ENCODE peak calls at places on chromosomes 2 and 18, in ten cellular contexts. A is T-cell; B is Caki2; U is NCI-H1930; Q is right lobe of liver; G is activated CD4-positive, CD25-positive, alpha-beta regulatory T cell treated with anti-CD3 and anti-CD28 coated beads, Interleukin-2, amount 50 U/mL, for 72 hours; I is iPS DF 19.7; V is SK-MEL-5; E is EL; C is NCI-H748 treated with DMSO at 0.1 percent for 48 hours. W is an unnamed sample.

GRCh38 chr2:182814804-182815203 is 51.6 kb downstream of the FRZB start:
- DNase-seq in B (no peak), G (no peak), E (no peak), V (no peak), U (no peak), Q (no peak), I (no peak), A (no peak), C (no peak), W (no peak)

GRCh38 chr18:6785001-6785400 is 55.5 kb downstream of the ARHGAP28 start:
- DNase-seq in Q (no peak), B (no peak), I (no peak), E (peak; percentile 27), A (no peak), U (no peak), V (no peak), C (no peak), G (no peak), W (no peak)

GRCh38 chr2:194301946-194302345 is 1355.1 kb upstream of the SLC39A10 start:
- DNase-seq in B (no peak), I (no peak), A (no peak), Q (no peak), U (no peak), C (peak; percentile 47), E (no peak), G (no peak), V (no peak), W (no peak)

GRCh38 chr2:11738589-11739436 is 7.6 kb upstream of the LPIN1 start:
- DNase-seq in I (no peak), U (no peak), E (peak; percentile 91), Q (peak; percentile 86), G (no peak), V (peak; percentile 84), B (peak; percentile 56), A (peak; percentile 11), C (no peak), W (no peak)

GRCh38 chr2:196639180-196640030 is at the start of gene CCDC150:
- DNase-seq in A (peak; percentile 94), U (peak; percentile 91), Q (peak; percentile 97), V (peak; percentile 93), I (peak; percentile 84), E (peak; percentile 94), G (peak; percentile 91), B (peak; percentile 94), C (peak; percentile 95), W (peak; percentile 87)

GRCh38 chr18:36628435-36629094 is 200.2 kb downstream of the TPGS2 start:
- DNase-seq in G (no peak), I (no peak), V (peak; percentile 7), Q (no peak), C (no peak), B (no peak), E (peak; percentile 73), U (no peak), A (no peak), W (no peak)

GRCh38 chr18:11665587-11665986 is 23.5 kb upstream of the GNAL start:
- DNase-seq in E (no peak), C (no peak), B (no peak), U (no peak), Q (no peak), I (no peak), G (no peak), V (no peak), A (no peak), W (no peak)

GRCh38 chr18:13681701-13682100 is 44.7 kb downstream of the FAM210A start:
- DNase-seq in U (no peak), Q (no peak), A (no peak), V (peak; percentile 83), E (no peak), B (no peak), G (no peak), I (no peak), C (no peak), W (no peak)

GRCh38 chr2:157901325-157901724 is 25.2 kb upstream of the ACVR1 start:
- DNase-seq in B (no peak), V (peak; percentile 34), C (no peak), I (no peak), E (no peak), A (no peak), G (no peak), Q (no peak), U (no peak), W (no peak)

GRCh38 chr2:20523798-20524197 is 76.9 kb downstream of the RHOB start:
- DNase-seq in B (no peak), Q (no peak), V (no peak), I (no peak), G (no peak), E (no peak), A (no peak), C (no peak), U (no peak), W (no peak)

GRCh38 chr2:234254783-234255521 is 204.4 kb downstream of the SPP2 start:
- DNase-seq in A (no peak), G (no peak), U (no peak), C (no peak), E (no peak), Q (no peak), V (no peak), I (no peak), B (peak; percentile 56), W (no peak)

GRCh38 chr2:8378016-8378810 is 303.6 kb upstream of the ID2 start:
- DNase-seq in A (no peak), V (no peak), B (no peak), C (no peak), U (no peak), Q (no peak), E (no peak), G (no peak), I (no peak), W (no peak)

GRCh38 chr2:715038-715437 is 37.8 kb upstream of the TMEM18 start:
- DNase-seq in B (no peak), I (no peak), V (no peak), C (no peak), G (no peak), E (no peak), A (no peak), U (no peak), Q (no peak), W (no peak)

GRCh38 chr2:182854405-182855105 is 11.9 kb downstream of the FRZB start:
- DNase-seq in G (no peak), U (no peak), C (no peak), I (no peak), B (no peak), E (peak; percentile 45), V (no peak), Q (no peak), A (no peak), W (no peak)

GRCh38 chr2:218252509-218253247 is 8.1 kb upstream of the GPBAR1 start:
- DNase-seq in B (no peak), V (no peak), U (no peak), E (no peak), Q (no peak), C (no peak), A (no peak), I (no peak), G (no peak), W (no peak)

GRCh38 chr18:35577045-35577848 is 4.3 kb upstream of the GALNT1 start:
- DNase-seq in E (no peak), G (no peak), I (no peak), A (no peak), V (no peak), U (no peak), B (peak; percentile 91), C (no peak), Q (no peak), W (no peak)

GRCh38 chr2:70981421-70981820 is 3.0 kb downstream of the ANKRD53 start:
- DNase-seq in G (no peak), C (no peak), A (no peak), Q (no peak), B (no peak), V (no peak), I (no peak), E (no peak), U (no peak), W (no peak)

GRCh38 chr2:156826342-156826933 is 390.3 kb downstream of the GPD2 start:
- DNase-seq in B (no peak), I (no peak), G (no peak), U (no peak), A (no peak), V (no peak), C (no peak), Q (no peak), E (peak; percentile 68), W (no peak)

GRCh38 chr18:27143580-27144287 is 41.4 kb downstream of the CHST9 start:
- DNase-seq in I (no peak), V (no peak), U (no peak), G (no peak), C (no peak), Q (peak; percentile 88), B (no peak), E (no peak), A (no peak), W (no peak)

GRCh38 chr2:3581367-3582262 is 6.6 kb downstream of the RPS7 start:
- DNase-seq in Q (no peak), B (no peak), E (no peak), C (no peak), V (no peak), A (no peak), U (no peak), I (no peak), G (no peak), W (no peak)

GRCh38 chr2:96163768-96164429 is 18.7 kb upstream of the DUSP2 start:
- DNase-seq in V (no peak), I (no peak), E (no peak), G (peak; percentile 62), C (no peak), B (no peak), U (no peak), Q (no peak), A (peak; percentile 68), W (peak; percentile 74)

GRCh38 chr2:7691961-7692656 is 774.9 kb downstream of the RNF144A start:
- DNase-seq in A (no peak), C (no peak), E (peak; percentile 23), I (no peak), V (no peak), U (no peak), Q (no peak), B (no peak), G (no peak), W (no peak)

W was measured in activated gamma-delta T cell.